ENCODE peak calls at places on chromosomes 16 and 17, in four cellular contexts. Z is iPS DF 6.9, A is GM03348, N is BE2C. S is an unnamed sample.

GRCh38 chr16:66924527-66925321 is 611 bp downstream of the RRAD start:
- DNase-seq in Z (no peak), A (peak), N (peak), S (no peak)

GRCh38 chr17:17513626-17514025 is 17.4 kb upstream of the RASD1 start:
- DNase-seq in Z (no peak), A (no peak), N (no peak), S (no peak)

GRCh38 chr16:67862623-67863583 is 9.9 kb upstream of the EDC4 start:
- DNase-seq in Z (no peak), A (peak), N (no peak), S (peak)

GRCh38 chr17:77905266-77905665 is 53.2 kb upstream of the TNRC6C start:
- DNase-seq in Z (no peak), A (no peak), N (no peak), S (peak)

GRCh38 chr17:77419095-77419494 is 278.3 kb downstream of the SEC14L1 start:
- DNase-seq in Z (no peak), A (no peak), N (no peak), S (no peak)

GRCh38 chr16:12617401-12617819 is 186.3 kb downstream of the CPPED1 start:
- DNase-seq in Z (no peak), A (no peak), N (no peak), S (no peak)

GRCh38 chr17:82269138-82269881 is 4.2 kb downstream of the CSNK1D start:
- DNase-seq in Z (no peak), A (no peak), N (no peak), S (no peak)

GRCh38 chr17:50633683-50634082 is 998 bp upstream of the ABCC3 start:
- DNase-seq in Z (no peak), A (no peak), N (no peak), S (no peak)

GRCh38 chr17:44988256-44988942 is 20.3 kb upstream of the C1QL1 start:
- DNase-seq in Z (no peak), A (no peak), N (no peak), S (no peak)

GRCh38 chr17:2222901-2223616 is 80.5 kb downstream of the SMG6 start:
- DNase-seq in Z (no peak), A (peak), N (no peak), S (peak)

GRCh38 chr17:6648181-6648580 is 3.2 kb downstream of the MED31 start:
- DNase-seq in Z (no peak), A (no peak), N (no peak), S (no peak)

GRCh38 chr17:67203818-67204217 is 41.2 kb downstream of the HELZ start:
- DNase-seq in Z (no peak), A (no peak), N (no peak), S (no peak)